ENCODE peak calls at places on chromosomes 3 and 15, in eight cellular contexts. One of them, this sample, is unnamed.

GRCh38 chr15:85125056-85125661 is 143.5 kb downstream of the PDE8A start:
- DNase-seq in PC-9: peak; percentile 78
- DNase-seq in progenitor cell of endocrine pancreas: no peak
- DNase-seq in A673: peak; percentile 67
- DNase-seq in AG04450: no peak
- DNase-seq in uterus: no peak
- DNase-seq in upper lobe of right lung: no peak
- DNase-seq in fibroblast of pulmonary artery: peak; percentile 58
- DNase-seq in this sample: peak; percentile 52

GRCh38 chr3:72891053-72891855 is 3.4 kb downstream of the GXYLT2 start:
- DNase-seq in A673: peak; percentile 59
- DNase-seq in fibroblast of pulmonary artery: peak; percentile 98
- DNase-seq in PC-9: peak; percentile 53
- DNase-seq in progenitor cell of endocrine pancreas: no peak
- DNase-seq in AG04450: peak; percentile 100
- DNase-seq in upper lobe of right lung: no peak
- DNase-seq in uterus: peak; percentile 77
- DNase-seq in this sample: no peak

GRCh38 chr3:100002599-100003350 is 111.5 kb downstream of the FILIP1L start:
- DNase-seq in upper lobe of right lung: no peak
- DNase-seq in progenitor cell of endocrine pancreas: no peak
- DNase-seq in AG04450: peak; percentile 87
- DNase-seq in PC-9: peak; percentile 100
- DNase-seq in A673: no peak
- DNase-seq in fibroblast of pulmonary artery: peak; percentile 87
- DNase-seq in uterus: peak; percentile 39
- DNase-seq in this sample: peak; percentile 81

GRCh38 chr3:53045107-53045783 is 628 bp downstream of the SFMBT1 start:
- DNase-seq in upper lobe of right lung: peak; percentile 83
- DNase-seq in fibroblast of pulmonary artery: peak; percentile 44
- DNase-seq in AG04450: no peak
- DNase-seq in progenitor cell of endocrine pancreas: peak; percentile 30
- DNase-seq in uterus: peak; percentile 51
- DNase-seq in PC-9: no peak
- DNase-seq in A673: peak; percentile 33
- DNase-seq in this sample: no peak

GRCh38 chr3:191721390-191721801 is 260.4 kb downstream of the PYDC2 start:
- DNase-seq in uterus: no peak
- DNase-seq in PC-9: no peak
- DNase-seq in A673: no peak
- DNase-seq in fibroblast of pulmonary artery: peak; percentile 17
- DNase-seq in progenitor cell of endocrine pancreas: no peak
- DNase-seq in AG04450: no peak
- DNase-seq in upper lobe of right lung: no peak
- DNase-seq in this sample: peak; percentile 52

GRCh38 chr3:122458992-122459391 is 43.1 kb upstream of the WDR5B start:
- DNase-seq in uterus: no peak
- DNase-seq in fibroblast of pulmonary artery: peak; percentile 77
- DNase-seq in AG04450: peak; percentile 27
- DNase-seq in progenitor cell of endocrine pancreas: no peak
- DNase-seq in upper lobe of right lung: no peak
- DNase-seq in PC-9: no peak
- DNase-seq in A673: peak; percentile 55
- DNase-seq in this sample: peak; percentile 51

GRCh38 chr3:100957407-100958100 is 35.7 kb downstream of the ABI3BP start:
- DNase-seq in AG04450: no peak
- DNase-seq in uterus: no peak
- DNase-seq in upper lobe of right lung: no peak
- DNase-seq in progenitor cell of endocrine pancreas: no peak
- DNase-seq in PC-9: no peak
- DNase-seq in A673: no peak
- DNase-seq in fibroblast of pulmonary artery: peak; percentile 35
- DNase-seq in this sample: no peak

GRCh38 chr15:43509002-43509922 is 8.1 kb upstream of the MAP1A start:
- DNase-seq in PC-9: no peak
- DNase-seq in uterus: peak; percentile 51
- DNase-seq in upper lobe of right lung: peak; percentile 39
- DNase-seq in progenitor cell of endocrine pancreas: no peak
- DNase-seq in A673: no peak
- DNase-seq in fibroblast of pulmonary artery: peak; percentile 44
- DNase-seq in AG04450: no peak
- DNase-seq in this sample: no peak

GRCh38 chr15:65653781-65654521 is 32.2 kb downstream of the SLC24A1 start:
- DNase-seq in AG04450: no peak
- DNase-seq in A673: no peak
- DNase-seq in progenitor cell of endocrine pancreas: no peak
- DNase-seq in PC-9: no peak
- DNase-seq in uterus: no peak
- DNase-seq in upper lobe of right lung: no peak
- DNase-seq in fibroblast of pulmonary artery: peak; percentile 73
- DNase-seq in this sample: peak; percentile 61

GRCh38 chr3:52052831-52053306 is 3.5 kb downstream of the DUSP7 start:
- DNase-seq in upper lobe of right lung: peak; percentile 90
- DNase-seq in PC-9: peak; percentile 4
- DNase-seq in progenitor cell of endocrine pancreas: no peak
- DNase-seq in A673: peak; percentile 63
- DNase-seq in fibroblast of pulmonary artery: peak; percentile 84
- DNase-seq in AG04450: peak; percentile 30
- DNase-seq in uterus: peak; percentile 76
- DNase-seq in this sample: peak; percentile 86

GRCh38 chr3:187291512-187292132 is at the start of gene MASP1:
- DNase-seq in PC-9: no peak
- DNase-seq in A673: no peak
- DNase-seq in AG04450: no peak
- DNase-seq in upper lobe of right lung: no peak
- DNase-seq in progenitor cell of endocrine pancreas: no peak
- DNase-seq in uterus: no peak
- DNase-seq in fibroblast of pulmonary artery: no peak
- DNase-seq in this sample: no peak

GRCh38 chr3:58679974-58680656 is 13.5 kb upstream of the FAM3D start:
- DNase-seq in fibroblast of pulmonary artery: no peak
- DNase-seq in uterus: no peak
- DNase-seq in PC-9: no peak
- DNase-seq in progenitor cell of endocrine pancreas: no peak
- DNase-seq in upper lobe of right lung: no peak
- DNase-seq in A673: no peak
- DNase-seq in AG04450: no peak
- DNase-seq in this sample: no peak

GRCh38 chr15:69526086-69526485 is 73.5 kb downstream of the RPLP1 start:
- DNase-seq in A673: no peak
- DNase-seq in fibroblast of pulmonary artery: no peak
- DNase-seq in PC-9: no peak
- DNase-seq in AG04450: no peak
- DNase-seq in upper lobe of right lung: no peak
- DNase-seq in progenitor cell of endocrine pancreas: no peak
- DNase-seq in uterus: no peak
- DNase-seq in this sample: no peak

GRCh38 chr3:62084558-62084957 is 288.8 kb downstream of the FEZF2 start:
- DNase-seq in A673: no peak
- DNase-seq in upper lobe of right lung: no peak
- DNase-seq in PC-9: peak; percentile 72
- DNase-seq in uterus: no peak
- DNase-seq in AG04450: no peak
- DNase-seq in fibroblast of pulmonary artery: no peak
- DNase-seq in progenitor cell of endocrine pancreas: no peak
- DNase-seq in this sample: peak; percentile 30

GRCh38 chr3:46087871-46088270 is 60.6 kb upstream of the XCR1 start:
- DNase-seq in upper lobe of right lung: no peak
- DNase-seq in fibroblast of pulmonary artery: peak; percentile 41
- DNase-seq in AG04450: no peak
- DNase-seq in uterus: no peak
- DNase-seq in A673: no peak
- DNase-seq in PC-9: no peak
- DNase-seq in progenitor cell of endocrine pancreas: no peak
- DNase-seq in this sample: no peak
- TF ChIP-seq CTCF in upper lobe of right lung: peak; percentile 34
- TF ChIP-seq CTCF in fibroblast of pulmonary artery: peak; percentile 22
- TF ChIP-seq CTCF in AG04450: peak; percentile 41
- TF ChIP-seq CTCF in uterus: peak; percentile 23
- TF ChIP-seq CTCF in A673: no peak
- TF ChIP-seq CTCF in PC-9: no peak
- TF ChIP-seq CTCF in progenitor cell of endocrine pancreas: no peak
- TF ChIP-seq CTCF in this sample: no peak

DNA sequence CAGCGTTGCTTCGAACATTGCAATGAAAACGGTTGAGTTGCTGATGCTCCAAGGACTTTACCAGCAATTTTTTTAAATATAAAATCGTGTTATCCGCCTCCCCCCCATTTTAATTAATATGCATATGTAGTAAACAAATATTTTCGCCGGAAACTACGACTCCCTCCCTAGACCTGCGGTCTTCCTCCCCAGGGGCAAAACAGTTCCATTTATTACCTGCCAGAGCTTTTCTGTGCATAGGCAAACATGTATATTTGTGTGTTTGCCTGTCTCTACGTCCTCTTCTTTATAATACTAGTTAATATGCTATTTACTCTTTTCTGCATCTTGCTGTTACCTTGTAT is 593 bp upstream of the RSL24D1 start:
- DNase-seq in fibroblast of pulmonary artery: no peak
- DNase-seq in A673: no peak
- DNase-seq in AG04450: no peak
- DNase-seq in uterus: no peak
- DNase-seq in upper lobe of right lung: no peak
- DNase-seq in PC-9: no peak
- DNase-seq in progenitor cell of endocrine pancreas: no peak
- DNase-seq in this sample: no peak
- TF ChIP-seq CTCF in fibroblast of pulmonary artery: no peak
- TF ChIP-seq CTCF in A673: no peak
- TF ChIP-seq CTCF in AG04450: no peak
- TF ChIP-seq CTCF in uterus: no peak
- TF ChIP-seq CTCF in upper lobe of right lung: no peak
- TF ChIP-seq CTCF in PC-9: no peak
- TF ChIP-seq CTCF in progenitor cell of endocrine pancreas: no peak
- TF ChIP-seq CTCF in this sample: no peak

DNA sequence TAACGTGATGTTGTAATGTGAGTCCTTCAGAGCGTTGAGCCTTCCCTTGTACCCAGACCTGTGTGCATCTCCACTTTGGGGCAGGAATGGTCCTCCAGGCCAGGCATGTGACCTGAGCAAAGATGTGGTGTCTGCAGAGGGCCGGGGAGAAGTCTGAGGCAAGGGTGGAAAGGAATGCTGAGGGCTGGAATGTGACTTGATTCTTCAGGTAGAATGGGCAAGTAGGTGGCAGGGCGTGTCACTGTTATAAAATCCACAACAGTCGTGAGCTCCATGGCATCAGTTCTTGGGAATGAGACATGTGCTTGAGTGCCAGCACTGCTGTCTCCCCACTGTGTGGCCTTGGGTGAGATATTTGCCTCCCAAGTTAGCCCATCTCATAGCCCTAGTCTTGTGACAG is 24.0 kb upstream of the BSN start:
- DNase-seq in progenitor cell of endocrine pancreas: no peak
- DNase-seq in PC-9: peak; percentile 53
- DNase-seq in uterus: no peak
- DNase-seq in AG04450: no peak
- DNase-seq in fibroblast of pulmonary artery: no peak
- DNase-seq in A673: no peak
- DNase-seq in upper lobe of right lung: no peak
- DNase-seq in this sample: no peak
- TF ChIP-seq CTCF in progenitor cell of endocrine pancreas: no peak
- TF ChIP-seq CTCF in PC-9: no peak
- TF ChIP-seq CTCF in uterus: no peak
- TF ChIP-seq CTCF in AG04450: no peak
- TF ChIP-seq CTCF in fibroblast of pulmonary artery: no peak
- TF ChIP-seq CTCF in A673: no peak
- TF ChIP-seq CTCF in upper lobe of right lung: no peak
- TF ChIP-seq CTCF in this sample: no peak

DNA sequence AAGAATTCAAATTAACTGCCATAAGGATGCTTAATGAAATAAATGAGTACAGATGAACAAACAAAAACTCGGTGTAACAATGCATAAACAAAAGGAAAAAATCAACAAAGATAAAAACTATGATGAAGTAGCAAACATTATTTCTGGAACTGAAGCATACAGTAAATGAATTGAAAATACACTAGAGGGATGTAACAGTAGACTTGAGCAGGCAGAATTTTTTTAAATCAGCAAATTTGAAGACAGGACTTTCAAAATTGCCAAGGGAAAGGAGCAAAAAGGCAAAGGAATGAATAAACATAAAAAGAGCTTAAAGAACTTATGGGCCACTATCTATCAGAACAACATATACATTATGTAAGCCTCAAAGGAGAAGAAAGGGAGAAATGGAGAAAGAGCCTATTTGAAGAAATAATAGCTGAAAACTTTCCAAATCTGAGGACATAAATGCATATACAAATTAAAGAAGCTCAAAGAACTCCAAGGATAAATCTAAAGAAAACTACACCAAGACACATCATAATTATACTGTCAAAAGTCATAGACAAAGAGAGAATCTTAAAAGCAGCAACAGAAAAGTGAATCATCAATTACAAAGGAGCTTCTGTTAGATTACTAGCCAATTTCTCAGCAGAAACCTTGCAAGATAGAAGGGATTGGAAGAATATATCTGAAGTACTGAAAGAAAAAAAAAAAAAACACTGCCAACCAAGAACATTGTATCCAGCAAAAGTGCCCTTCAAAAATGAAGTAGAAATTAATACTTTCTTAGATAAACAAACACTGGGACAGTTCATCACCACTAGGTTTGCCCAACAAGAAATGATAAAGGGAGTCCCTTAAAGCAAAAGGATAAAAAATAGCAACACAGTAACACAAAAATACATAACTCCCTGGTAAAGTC is 15.5 kb downstream of the TOP2B start:
- DNase-seq in PC-9: no peak
- DNase-seq in upper lobe of right lung: no peak
- DNase-seq in A673: no peak
- DNase-seq in fibroblast of pulmonary artery: no peak
- DNase-seq in AG04450: no peak
- DNase-seq in uterus: no peak
- DNase-seq in progenitor cell of endocrine pancreas: no peak
- DNase-seq in this sample: no peak
- TF ChIP-seq CTCF in PC-9: no peak
- TF ChIP-seq CTCF in upper lobe of right lung: no peak
- TF ChIP-seq CTCF in A673: no peak
- TF ChIP-seq CTCF in fibroblast of pulmonary artery: no peak
- TF ChIP-seq CTCF in AG04450: no peak
- TF ChIP-seq CTCF in uterus: no peak
- TF ChIP-seq CTCF in progenitor cell of endocrine pancreas: no peak
- TF ChIP-seq CTCF in this sample: no peak

GRCh38 chr15:38012894-38013293 is 78.5 kb downstream of the TMCO5A start:
- DNase-seq in fibroblast of pulmonary artery: no peak
- DNase-seq in upper lobe of right lung: no peak
- DNase-seq in PC-9: no peak
- DNase-seq in progenitor cell of endocrine pancreas: no peak
- DNase-seq in AG04450: no peak
- DNase-seq in A673: no peak
- DNase-seq in uterus: no peak
- DNase-seq in this sample: no peak

GRCh38 chr15:38005949-38006800 is 71.7 kb downstream of the TMCO5A start:
- DNase-seq in uterus: no peak
- DNase-seq in A673: no peak
- DNase-seq in progenitor cell of endocrine pancreas: no peak
- DNase-seq in upper lobe of right lung: no peak
- DNase-seq in AG04450: no peak
- DNase-seq in PC-9: no peak
- DNase-seq in fibroblast of pulmonary artery: no peak
- DNase-seq in this sample: no peak

DNA sequence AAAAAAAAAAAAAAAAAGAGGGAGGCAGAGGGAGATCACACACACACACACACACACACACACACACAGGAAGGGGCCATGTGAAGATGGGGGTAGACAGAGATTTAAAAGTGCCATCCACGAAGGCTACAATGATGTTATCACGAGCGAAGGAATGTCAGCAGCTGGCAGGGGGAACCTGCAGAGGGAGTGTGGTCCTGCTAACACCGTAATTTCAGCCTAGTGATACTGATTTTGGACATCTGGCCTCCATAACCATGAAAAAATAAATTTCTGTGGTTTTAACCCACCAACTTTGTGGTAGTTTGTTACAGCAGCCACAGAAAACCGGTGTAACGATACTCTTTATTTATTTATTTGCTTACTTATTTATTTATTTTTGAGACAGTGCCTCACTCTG is 76.0 kb downstream of the TMCO5A start:
- DNase-seq in AG04450: no peak
- DNase-seq in PC-9: no peak
- DNase-seq in upper lobe of right lung: no peak
- DNase-seq in uterus: no peak
- DNase-seq in A673: no peak
- DNase-seq in fibroblast of pulmonary artery: no peak
- DNase-seq in progenitor cell of endocrine pancreas: no peak
- DNase-seq in this sample: no peak
- TF ChIP-seq CTCF in AG04450: peak; percentile 40
- TF ChIP-seq CTCF in PC-9: no peak
- TF ChIP-seq CTCF in upper lobe of right lung: no peak
- TF ChIP-seq CTCF in uterus: no peak
- TF ChIP-seq CTCF in A673: no peak
- TF ChIP-seq CTCF in fibroblast of pulmonary artery: no peak
- TF ChIP-seq CTCF in progenitor cell of endocrine pancreas: no peak
- TF ChIP-seq CTCF in this sample: no peak